ENCODE peak calls at places on chromosomes 13 and 19, in eight cellular contexts. D is NCI-H1417, Z is HTR-8/SVneo, V is kidney tubule cell, E is hepatic stellate cell, F is fibroblast of mammary gland, L is right cardiac atrium, I is ascending aorta. R is an unnamed sample.

GRCh38 chr19:39212377-39212742 is 8.3 kb upstream of the SYCN start:
- DNase-seq in V (no peak), F (peak), I (no peak), D (peak), E (no peak), L (peak), Z (no peak), R (peak)

GRCh38 chr19:33665776-33666175 is 44.0 kb downstream of the CHST8 start:
- DNase-seq in Z (no peak), F (no peak), V (no peak), E (no peak), D (no peak), L (no peak), I (peak), R (no peak)

GRCh38 chr13:114143806-114144605 is 11.6 kb upstream of the RASA3 start:
- DNase-seq in L (no peak), E (no peak), Z (no peak), I (no peak), D (peak), F (no peak), V (peak), R (peak)

GRCh38 chr13:66492479-66492878 is 737.7 kb downstream of the PCDH9 start:
- DNase-seq in V (peak), F (no peak), L (no peak), E (no peak), Z (no peak), I (no peak), D (peak), R (no peak)

GRCh38 chr13:21537105-21537504 is 66.9 kb downstream of the MICU2 start:
- DNase-seq in E (no peak), Z (no peak), F (peak), V (no peak), I (no peak), D (no peak), L (no peak), R (no peak)

GRCh38 chr19:35000338-35000646 is 169 bp downstream of the GRAMD1A start:
- DNase-seq in I (no peak), L (no peak), E (no peak), D (no peak), V (no peak), Z (no peak), F (no peak), R (no peak)

GRCh38 chr19:5775668-5776309 is 8.8 kb downstream of the PRR22 start:
- DNase-seq in L (no peak), F (peak), V (peak), I (no peak), E (no peak), Z (no peak), D (no peak), R (no peak)

GRCh38 chr13:75480691-75481175 is 1.2 kb downstream of the TBC1D4 start:
- DNase-seq in D (peak), I (peak), L (peak), Z (no peak), V (peak), E (peak), F (peak), R (no peak)

GRCh38 chr19:6425732-6426686 is 1.4 kb upstream of the KHSRP start:
- DNase-seq in F (no peak), Z (no peak), D (peak), L (no peak), V (no peak), I (no peak), E (no peak), R (no peak)

GRCh38 chr19:3360494-3361383 is 5.6 kb upstream of the NFIC start:
- DNase-seq in V (peak), D (peak), E (peak), L (peak), F (peak), I (peak), Z (no peak), R (peak)

GRCh38 chr19:39405261-39405912 is 1.3 kb upstream of the ZFP36 start:
- DNase-seq in Z (no peak), I (no peak), E (no peak), L (no peak), V (no peak), D (no peak), F (no peak), R (no peak)

GRCh38 chr13:72983085-72983768 is 75.6 kb upstream of the KLF5 start:
- DNase-seq in L (no peak), F (peak), Z (no peak), I (no peak), D (no peak), V (peak), E (no peak), R (no peak)

GRCh38 chr19:35715981-35716734 is 1.6 kb upstream of the KMT2B start:
- DNase-seq in I (peak), L (peak), V (peak), Z (peak), E (peak), D (peak), F (no peak), R (no peak)

GRCh38 chr13:19927117-19927734 is 31.3 kb upstream of the ZMYM2 start:
- DNase-seq in L (no peak), E (no peak), F (peak), I (no peak), D (peak), Z (peak), V (peak), R (peak)

GRCh38 chr19:17164644-17165043 is 50.5 kb upstream of the USE1 start:
- DNase-seq in V (no peak), I (no peak), E (no peak), Z (no peak), F (no peak), L (no peak), D (no peak), R (no peak)

GRCh38 chr19:39997595-39998216 is 846 bp downstream of the ZNF546 start:
- DNase-seq in I (no peak), F (peak), L (no peak), V (no peak), Z (no peak), E (no peak), D (no peak), R (no peak)

GRCh38 chr13:32048816-32049215 is 17.2 kb downstream of the FRY start:
- DNase-seq in F (peak), I (no peak), V (peak), L (no peak), E (no peak), Z (no peak), D (peak), R (no peak)

GRCh38 chr13:98370806-98371553 is 193.9 kb upstream of the RNF113B start:
- DNase-seq in L (peak), V (peak), I (no peak), F (peak), Z (no peak), E (peak), D (peak), R (no peak)

GRCh38 chr19:10289836-10290438 is at the start of gene ICAM5:
- DNase-seq in L (no peak), V (no peak), I (no peak), D (peak), F (no peak), E (peak), Z (no peak), R (no peak)

GRCh38 chr13:99962242-99962641 is 9.3 kb downstream of the ZIC5 start:
- DNase-seq in E (no peak), I (peak), D (peak), V (no peak), F (no peak), L (no peak), Z (no peak), R (no peak)

GRCh38 chr13:31162151-31163008 is 676 bp upstream of the HSPH1 start:
- DNase-seq in L (peak), F (peak), I (peak), V (peak), Z (peak), E (peak), D (peak), R (peak)

GRCh38 chr19:694481-695349 is 537 bp downstream of the PRSS57 start:
- DNase-seq in I (no peak), Z (no peak), F (no peak), D (no peak), L (peak), E (no peak), V (no peak), R (no peak)

GRCh38 chr19:3761382-3762129 is at the start of gene APBA3:
- DNase-seq in L (peak), V (peak), E (peak), D (peak), F (peak), I (peak), Z (peak), R (peak)

GRCh38 chr19:47095707-47096704 is 17.6 kb downstream of the ZC3H4 start:
- DNase-seq in D (no peak), F (peak), E (no peak), V (peak), L (peak), Z (no peak), I (no peak), R (no peak)

GRCh38 chr19:10289167-10289835 is 451 bp upstream of the ICAM5 start:
- DNase-seq in L (peak), F (peak), I (no peak), E (peak), D (peak), Z (no peak), V (peak), R (peak)

GRCh38 chr19:4171676-4172075 is 10.7 kb downstream of the SIRT6 start:
- DNase-seq in E (no peak), F (no peak), L (no peak), D (no peak), I (no peak), Z (no peak), V (no peak), R (no peak)

GRCh38 chr19:39823693-39824092 is 10.3 kb downstream of the DYRK1B start:
- DNase-seq in L (no peak), Z (no peak), I (peak), V (no peak), D (peak), E (no peak), F (no peak), R (no peak)

GRCh38 chr13:97395437-97396136 is 38.4 kb upstream of the RAP2A start:
- DNase-seq in E (no peak), Z (no peak), V (peak), D (no peak), I (no peak), L (no peak), F (peak), R (no peak)

GRCh38 chr13:35810286-35810685 is 320.9 kb downstream of the DCLK1 start:
- DNase-seq in V (no peak), I (no peak), L (no peak), Z (no peak), F (no peak), E (no peak), D (peak), R (no peak)

GRCh38 chr19:46115396-46116109 is 8.9 kb downstream of the IGFL3 start:
- DNase-seq in I (no peak), E (peak), F (peak), V (peak), Z (peak), L (no peak), D (peak), R (no peak)

GRCh38 chr19:19321143-19321577 is 531 bp downstream of the MAU2 start:
- DNase-seq in I (no peak), Z (peak), E (peak), F (peak), D (peak), V (peak), L (peak), R (no peak)